ENCODE peak calls at places on chromosomes 3 and 15, in seven cellular contexts. W is HepG2, U is SK-N-SH, P is K562, Q is HCT116, F is GM12878, D is GM23338. K is an unnamed sample.
A peak's percentile ranks its signal among the peaks of the same experiment; 100 is the strongest.

GRCh38 chr15:89129123-89129815 is 41.0 kb downstream of the ABHD2 start:
- DNase-seq in W (no peak), U (peak; percentile 59), P (peak; percentile 58), Q (no peak), F (no peak), D (peak; percentile 84), K (peak; percentile 28)

GRCh38 chr3:137131081-137131480 is 173.3 kb downstream of the IL20RB start:
- DNase-seq in W (no peak), U (no peak), P (no peak), Q (no peak), F (no peak), D (peak; percentile 62), K (no peak)

GRCh38 chr15:41079717-41080116 is 36.4 kb downstream of the INO80 start:
- DNase-seq in W (no peak), U (no peak), P (no peak), Q (no peak), F (no peak), D (no peak), K (no peak)

GRCh38 chr15:79898369-79898768 is 1.6 kb upstream of the MTHFS start:
- DNase-seq in W (no peak), U (no peak), P (no peak), Q (no peak), F (no peak), D (no peak), K (no peak)

GRCh38 chr15:99980791-99981190 is 247.6 kb upstream of the LYSMD4 start:
- DNase-seq in W (no peak), U (no peak), P (no peak), Q (no peak), F (no peak), D (no peak), K (no peak)

GRCh38 chr15:74400313-74400850 is 32.9 kb upstream of the CYP11A1 start:
- DNase-seq in W (no peak), U (no peak), P (no peak), Q (no peak), F (no peak), D (no peak), K (no peak)

GRCh38 chr15:93897377-93897776 is 334.0 kb upstream of the MCTP2 start:
- DNase-seq in W (no peak), U (no peak), P (no peak), Q (no peak), F (no peak), D (no peak), K (no peak)

GRCh38 chr15:79168922-79169322 is 78.3 kb upstream of the RASGRF1 start:
- DNase-seq in W (peak; percentile 74), U (no peak), P (no peak), Q (peak; percentile 61), F (no peak), D (peak; percentile 85), K (no peak)

GRCh38 chr3:95654567-95655362 is 1159.6 kb upstream of the EPHA6 start:
- DNase-seq in W (no peak), U (no peak), P (no peak), Q (no peak), F (no peak), D (no peak), K (no peak)

GRCh38 chr3:122183521-122183892 is at the start of gene CASR:
- DNase-seq in W (no peak), U (no peak), P (no peak), Q (no peak), F (no peak), D (peak; percentile 52), K (no peak)

GRCh38 chr3:22245122-22245521 is 494.1 kb upstream of the ZNF385D start:
- DNase-seq in W (no peak), U (no peak), P (no peak), Q (no peak), F (no peak), D (no peak), K (no peak)

GRCh38 chr15:85690546-85691226 is 104.0 kb downstream of the KLHL25 start:
- DNase-seq in W (no peak), U (no peak), P (no peak), Q (no peak), F (peak; percentile 79), D (no peak), K (no peak)

GRCh38 chr3:81726132-81726531 is 35.3 kb downstream of the GBE1 start:
- DNase-seq in W (no peak), U (no peak), P (no peak), Q (no peak), F (no peak), D (no peak), K (no peak)

GRCh38 chr3:188574885-188575284 is 420.9 kb downstream of the LPP start:
- DNase-seq in W (no peak), U (no peak), P (no peak), Q (no peak), F (no peak), D (no peak), K (no peak)

GRCh38 chr3:39870706-39871105 is 61.3 kb downstream of the MYRIP start:
- DNase-seq in W (no peak), U (no peak), P (no peak), Q (no peak), F (no peak), D (no peak), K (no peak)

GRCh38 chr15:22871481-22872076 is 33.1 kb downstream of the NIPA2 start:
- DNase-seq in W (no peak), U (no peak), P (no peak), Q (no peak), F (no peak), D (no peak), K (no peak)

GRCh38 chr3:78809941-78810340 is 957.9 kb downstream of the ROBO1 start:
- DNase-seq in W (no peak), U (no peak), P (no peak), Q (no peak), F (no peak), D (no peak), K (no peak)

DNA sequence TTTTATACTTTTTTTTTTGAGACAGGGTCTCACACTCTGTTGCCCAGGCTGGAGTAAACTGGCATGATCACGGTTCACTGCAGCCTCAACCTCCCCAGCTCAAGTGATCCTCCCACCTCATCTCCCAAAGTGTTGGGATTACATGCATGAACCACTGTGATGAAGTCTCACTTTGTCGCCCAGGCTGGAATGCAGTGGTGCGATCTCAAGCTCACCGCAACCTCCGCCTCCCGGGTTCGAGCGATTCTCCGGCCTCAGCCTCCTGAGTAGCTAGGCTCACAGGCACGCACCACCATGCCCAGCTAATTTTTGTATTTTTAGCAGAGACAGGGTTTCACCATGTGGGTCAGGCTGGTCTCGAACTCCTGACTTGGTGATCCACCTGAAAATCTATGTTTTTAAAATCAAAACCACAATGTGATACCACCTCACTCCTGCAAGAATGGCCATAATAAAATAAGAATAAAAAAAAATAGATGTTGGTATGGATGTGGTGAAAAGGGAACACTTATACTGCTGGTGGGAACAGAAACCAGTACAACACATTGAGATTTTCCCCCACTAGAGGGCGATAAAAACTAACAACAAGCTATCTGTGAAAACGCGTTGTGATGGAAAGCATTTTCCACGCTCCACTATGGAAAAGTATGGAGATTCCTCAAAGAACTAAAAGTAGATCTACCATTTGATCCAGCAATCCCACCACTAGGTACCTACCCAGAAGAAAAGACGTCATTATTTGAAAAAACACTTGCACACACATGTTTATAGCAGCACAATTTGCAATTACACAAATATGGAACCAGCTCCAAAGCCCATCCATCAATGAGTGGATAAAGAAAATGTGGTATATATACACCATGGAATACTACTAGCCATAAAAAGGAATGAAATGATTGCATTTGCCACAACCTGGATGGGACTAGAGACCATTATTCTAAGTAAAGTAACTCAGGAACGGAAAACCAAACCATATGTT is 26.8 kb upstream of the OCA2 start:
- DNase-seq in W (peak; percentile 37), U (peak; percentile 61), P (peak; percentile 48), Q (peak; percentile 33), F (no peak), D (peak; percentile 81), K (peak; percentile 24)
- TF ChIP-seq REST in W (no peak), U (no peak), P (no peak), Q (no peak), F (no peak), D (no peak), K (no peak)

DNA sequence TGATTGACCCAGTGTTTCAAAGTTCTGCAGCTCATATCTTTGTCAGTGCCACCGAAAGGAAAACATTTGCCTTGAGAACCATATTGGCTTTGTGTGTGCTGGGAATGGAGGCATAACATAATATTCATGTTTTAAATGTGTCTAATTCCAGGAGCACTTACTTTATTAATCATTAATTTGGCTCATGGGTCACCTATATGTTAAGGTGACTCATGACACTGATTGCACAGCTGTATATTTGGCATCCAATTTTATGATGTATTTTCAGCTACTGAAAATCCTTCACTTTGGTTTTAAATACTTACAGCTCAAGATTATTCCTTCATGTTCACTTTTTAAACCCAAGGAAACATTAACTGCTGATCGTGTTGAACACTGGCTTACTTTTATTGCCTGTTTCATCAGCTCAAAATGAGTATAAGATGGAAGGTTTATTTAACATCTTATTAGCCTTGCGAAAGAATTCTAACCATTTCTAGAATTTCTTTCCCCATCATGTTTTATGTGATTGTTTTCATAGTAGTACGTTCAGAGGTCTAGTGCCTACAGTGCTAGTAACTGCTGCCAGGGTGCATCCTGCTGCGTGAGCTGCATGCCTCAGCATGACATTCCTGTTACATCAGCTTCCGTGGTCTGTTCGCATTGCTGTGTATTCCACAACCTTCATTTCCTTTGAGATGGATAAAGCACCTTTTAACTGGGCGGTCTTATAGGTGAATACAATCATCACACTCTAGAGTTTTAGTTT is 63.7 kb downstream of the LRCH3 start:
- DNase-seq in W (no peak), U (no peak), P (no peak), Q (peak; percentile 4), F (no peak), D (peak; percentile 92), K (peak; percentile 30)
- H3K4me3 ChIP-seq in W (no peak overlapping the region), U (no peak overlapping the region), P (no peak overlapping the region), Q (no peak overlapping the region), F (no peak overlapping the region), D (no peak overlapping the region), K (no peak overlapping the region)

GRCh38 chr3:101735833-101736232 is 11.4 kb downstream of the CEP97 start:
- DNase-seq in W (no peak), U (no peak), P (no peak), Q (no peak), F (no peak), D (peak; percentile 41), K (no peak)
- H3K36me3 ChIP-seq in W (peaks cover 31% of the 10 kb centered on the region), U (peaks cover 70% of the 10 kb centered on the region), P (peaks cover 44% of the 10 kb centered on the region), Q (peaks cover 25% of the 10 kb centered on the region), F (peaks cover 14% of the 10 kb centered on the region), D (peaks cover 43% of the 10 kb centered on the region), K (peaks cover 14% of the 10 kb centered on the region)

GRCh38 chr3:71787851-71788405 is 3.0 kb upstream of the PROK2 start:
- DNase-seq in W (no peak), U (no peak), P (no peak), Q (no peak), F (no peak), D (no peak), K (no peak)

GRCh38 chr3:71786551-71786950 is 1.6 kb upstream of the PROK2 start:
- DNase-seq in W (no peak), U (no peak), P (no peak), Q (no peak), F (no peak), D (peak; percentile 52), K (no peak)

GRCh38 chr3:71785594-71786472 is 885 bp upstream of the PROK2 start:
- DNase-seq in W (no peak), U (no peak), P (no peak), Q (no peak), F (no peak), D (peak; percentile 35), K (no peak)

GRCh38 chr3:71784201-71784913 is 591 bp downstream of the PROK2 start:
- DNase-seq in W (no peak), U (no peak), P (no peak), Q (no peak), F (no peak), D (peak; percentile 66), K (no peak)

GRCh38 chr3:71784914-71785593 is at the start of gene PROK2:
- DNase-seq in W (no peak), U (peak; percentile 77), P (no peak), Q (no peak), F (no peak), D (peak; percentile 77), K (no peak)
- TF ChIP-seq REST in W (no peak), U (no peak), P (no peak), Q (no peak), F (no peak), D (no peak), K (no peak)